ENCODE peak calls at places on chromosomes 1 and 21, in six cellular contexts. U is GM18507; D is NCI-H460; P is prostate gland; X is activated naive CD4-positive, alpha-beta T cell treated with anti-CD3 and anti-CD28 coated beads for 36 hours; Z is left ventricle myocardium inferior. J is an unnamed sample.

GRCh38 chr1:212315907-212316306 is 30.7 kb downstream of the PPP2R5A start:
- DNase-seq in D (peak), Z (no peak), X (peak), U (no peak), P (no peak), J (peak)

GRCh38 chr1:11898831-11899467 is 27.3 kb downstream of the KIAA2013 start:
- DNase-seq in P (no peak), X (peak), Z (no peak), U (no peak), D (no peak), J (no peak)

GRCh38 chr1:232820431-232820830 is 15.2 kb downstream of the MAP10 start:
- DNase-seq in D (no peak), U (no peak), Z (no peak), X (no peak), P (no peak), J (no peak)

GRCh38 chr1:76826072-76826827 is 41.0 kb upstream of the ST6GALNAC5 start:
- DNase-seq in P (no peak), U (no peak), D (no peak), Z (no peak), X (no peak), J (peak)

GRCh38 chr21:36929622-36930021 is 36.8 kb downstream of the HLCS start:
- DNase-seq in P (peak), X (no peak), Z (no peak), U (no peak), D (peak), J (peak)

GRCh38 chr1:167714851-167715652 is 6.7 kb upstream of the MPZL1 start:
- DNase-seq in Z (peak), X (peak), P (peak), U (peak), D (peak), J (peak)

GRCh38 chr1:154405762-154406571 is 824 bp downstream of the IL6R start:
- DNase-seq in X (peak), P (peak), U (no peak), Z (peak), D (peak), J (peak)

GRCh38 chr1:61756773-61757172 is 14.5 kb downstream of the PATJ start:
- DNase-seq in P (no peak), D (no peak), U (no peak), Z (no peak), X (no peak), J (no peak)

GRCh38 chr1:92804721-92805169 is 19.8 kb upstream of the EVI5 start:
- DNase-seq in X (peak), D (peak), P (peak), Z (peak), U (no peak), J (peak)

GRCh38 chr1:21242846-21243245 is 47.4 kb downstream of the ECE1 start:
- DNase-seq in U (no peak), Z (no peak), P (no peak), X (no peak), D (no peak), J (no peak)

GRCh38 chr1:30322859-30323257 is 400.5 kb downstream of the MATN1 start:
- DNase-seq in P (no peak), Z (no peak), U (no peak), X (no peak), D (no peak), J (no peak)

GRCh38 chr1:236786453-236786852 is 8.6 kb upstream of the MTR start:
- DNase-seq in D (no peak), P (no peak), Z (no peak), U (no peak), X (no peak), J (no peak)

GRCh38 chr1:24850353-24850905 is 79.6 kb downstream of the RUNX3 start:
- DNase-seq in D (no peak), U (no peak), Z (no peak), P (no peak), X (no peak), J (no peak)

GRCh38 chr1:230160957-230161771 is 94.1 kb downstream of the GALNT2 start:
- DNase-seq in Z (no peak), D (no peak), P (no peak), U (no peak), X (no peak), J (peak)

GRCh38 chr1:53681647-53682368 is 57.2 kb downstream of the GLIS1 start:
- DNase-seq in P (peak), D (no peak), X (peak), U (peak), Z (peak), J (no peak)

GRCh38 chr21:31124005-31124404 is 85.7 kb upstream of the KRTAP19-8 start:
- DNase-seq in D (no peak), P (no peak), X (no peak), Z (no peak), U (no peak), J (no peak)

GRCh38 chr1:116911166-116911553 is 1.4 kb downstream of the PTGFRN start:
- DNase-seq in U (no peak), X (no peak), P (no peak), D (no peak), Z (no peak), J (no peak)

GRCh38 chr1:100683448-100684349 is 35.8 kb upstream of the VCAM1 start:
- DNase-seq in P (no peak), U (no peak), Z (no peak), D (no peak), X (no peak), J (no peak)